ENCODE peak calls at places on chromosomes 13 and 19, in nine cellular contexts. G is amygdala; C is activated T-cell treated with anti-CD3 and anti-CD28 coated beads, Interleukin-2, amount 50 U/mL, for 72 hours; D is stimulated activated CD8-positive, alpha-beta memory T cell treated with anti-CD3 and anti-CD28 coated beads, Interleukin-4, amount 100 ng/mL, for 4 hours; Q is NCI-H1930; Z is aorta; P is AML-193; V is colonic mucosa; A is fibroblast of mammary gland. F is an unnamed sample.
A peak's percentile ranks its signal among the peaks of the same experiment; 100 is the strongest.

GRCh38 chr19:14505488-14506239 is 9.7 kb upstream of the GIPC1 start:
- DNase-seq in D (peak; percentile 43), C (peak; percentile 89), A (peak; percentile 72), Z (peak; percentile 87), V (peak; percentile 83), P (no peak), Q (no peak), G (no peak), F (no peak)

GRCh38 chr19:6412111-6412999 is 12.3 kb downstream of the KHSRP start:
- DNase-seq in D (no peak), V (peak; percentile 73), P (no peak), C (peak; percentile 65), Z (no peak), A (no peak), G (no peak), Q (no peak), F (no peak)

GRCh38 chr13:32135655-32136054 is 104.1 kb downstream of the FRY start:
- DNase-seq in A (peak; percentile 85), G (no peak), V (no peak), Q (no peak), P (no peak), Z (no peak), C (no peak), D (no peak), F (no peak)

GRCh38 chr13:53137777-53138176 is 109.2 kb downstream of the OLFM4 start:
- DNase-seq in Z (no peak), Q (no peak), G (no peak), C (no peak), V (peak; percentile 27), D (no peak), P (no peak), A (peak; percentile 90), F (no peak)

GRCh38 chr19:993361-993830 is 6.8 kb upstream of the GRIN3B start:
- DNase-seq in C (no peak), P (no peak), Q (no peak), V (no peak), D (no peak), G (no peak), Z (no peak), A (no peak), F (no peak)

GRCh38 chr19:5016781-5017180 is 47.9 kb downstream of the KDM4B start:
- DNase-seq in C (no peak), G (no peak), A (no peak), Q (no peak), P (no peak), Z (no peak), D (no peak), V (no peak), F (no peak)

GRCh38 chr19:39599116-39599515 is 3.2 kb upstream of the LGALS13 start:
- DNase-seq in D (no peak), V (no peak), P (peak; percentile 11), Z (no peak), Q (no peak), C (peak; percentile 10), A (peak; percentile 21), G (no peak), F (no peak)

GRCh38 chr19:7605490-7606222 is 10.0 kb downstream of the CAMSAP3 start:
- DNase-seq in G (no peak), Q (no peak), V (peak; percentile 18), Z (no peak), D (no peak), A (peak; percentile 26), P (no peak), C (peak; percentile 35), F (no peak)

GRCh38 chr13:39347926-39348901 is 254.8 kb downstream of the LHFPL6 start:
- DNase-seq in G (no peak), V (no peak), Z (no peak), P (no peak), D (no peak), A (no peak), Q (no peak), C (no peak), F (no peak)

GRCh38 chr19:32662186-32662585 is 12.8 kb downstream of the ANKRD27 start:
- DNase-seq in P (peak; percentile 18), V (no peak), Z (no peak), D (no peak), G (no peak), A (peak; percentile 75), C (no peak), Q (no peak), F (no peak)

GRCh38 chr13:47665041-47665440 is 336.0 kb downstream of the SUCLA2 start:
- DNase-seq in P (no peak), G (no peak), V (no peak), C (no peak), Z (no peak), D (no peak), Q (no peak), A (no peak), F (no peak)

GRCh38 chr19:56930647-56931592 is 90.4 kb upstream of the PEG3 start:
- DNase-seq in C (no peak), A (no peak), G (no peak), P (no peak), Z (no peak), Q (peak; percentile 70), V (no peak), D (no peak), F (no peak)

GRCh38 chr19:40594251-40594650 is 6.9 kb upstream of the LTBP4 start:
- DNase-seq in C (no peak), Z (no peak), Q (no peak), V (no peak), A (no peak), D (no peak), P (no peak), G (no peak), F (no peak)

GRCh38 chr19:49638360-49638759 is 1.6 kb downstream of the RRAS start:
- DNase-seq in G (no peak), A (peak; percentile 29), Z (no peak), V (peak; percentile 42), P (no peak), Q (no peak), C (no peak), D (no peak), F (no peak)

GRCh38 chr13:41919741-41920487 is 41.0 kb downstream of the VWA8 start:
- DNase-seq in V (no peak), A (no peak), D (no peak), P (no peak), G (no peak), Z (no peak), C (no peak), Q (no peak), F (no peak)

GRCh38 chr13:110590577-110590976 is 24.8 kb upstream of the NAXD start:
- DNase-seq in D (no peak), Z (no peak), A (no peak), P (no peak), C (no peak), G (no peak), Q (no peak), V (no peak), F (no peak)

GRCh38 chr13:112158961-112159360 is 92.0 kb downstream of the SOX1 start:
- DNase-seq in C (no peak), G (no peak), Q (no peak), P (no peak), Z (peak; percentile 14), D (no peak), A (no peak), V (no peak), F (no peak)

GRCh38 chr19:14325134-14325533 is 56.1 kb upstream of the ADGRE5 start:
- DNase-seq in Z (no peak), A (no peak), V (no peak), P (no peak), G (no peak), C (no peak), Q (no peak), D (no peak), F (no peak)

GRCh38 chr13:102940770-102941169 is 94.9 kb downstream of the ERCC5 start:
- DNase-seq in G (no peak), P (no peak), Z (no peak), Q (no peak), C (no peak), V (no peak), D (no peak), A (no peak), F (no peak)

GRCh38 chr19:46386996-46387712 is 26.2 kb downstream of the CCDC8 start:
- DNase-seq in C (no peak), G (no peak), Q (no peak), P (no peak), Z (no peak), V (no peak), D (no peak), A (no peak), F (no peak)

GRCh38 chr13:25130944-25131343 is 35.0 kb downstream of the PABPC3 start:
- DNase-seq in Q (no peak), C (no peak), A (no peak), G (no peak), D (no peak), V (no peak), P (no peak), Z (no peak), F (no peak)

GRCh38 chr13:102913924-102914628 is 68.2 kb downstream of the ERCC5 start:
- DNase-seq in Z (no peak), A (peak; percentile 55), D (no peak), G (no peak), P (no peak), C (no peak), V (no peak), Q (no peak), F (no peak)

GRCh38 chr13:43264460-43264859 is 241.1 kb downstream of the DNAJC15 start:
- DNase-seq in V (no peak), P (no peak), Q (no peak), D (no peak), G (no peak), Z (no peak), C (no peak), A (no peak), F (no peak)

GRCh38 chr13:28551498-28551895 is 56.6 kb upstream of the FLT1 start:
- DNase-seq in Z (no peak), C (no peak), P (no peak), A (no peak), Q (no peak), G (no peak), D (no peak), V (no peak), F (no peak)

GRCh38 chr19:21749090-21749489 is 18.3 kb downstream of the ZNF100 start:
- DNase-seq in D (no peak), Q (no peak), P (no peak), Z (no peak), V (no peak), G (no peak), A (peak; percentile 27), C (peak; percentile 3), F (no peak)

GRCh38 chr19:36121486-36122124 is 6.3 kb downstream of the TBCB start:
- DNase-seq in A (no peak), C (no peak), G (no peak), P (no peak), Z (no peak), D (no peak), V (no peak), Q (no peak), F (no peak)

GRCh38 chr19:34393629-34394028 is 10.6 kb upstream of the PDCD2L start:
- DNase-seq in Z (no peak), A (no peak), G (no peak), V (no peak), P (no peak), Q (no peak), C (no peak), D (no peak), F (no peak)

GRCh38 chr13:51249767-51250741 is 27.9 kb downstream of the FAM124A start:
- DNase-seq in V (no peak), Z (no peak), G (no peak), P (peak; percentile 46), A (no peak), C (no peak), D (no peak), Q (no peak), F (no peak)

GRCh38 chr13:19864339-19865309 is 1.2 kb upstream of the ZMYM5 start:
- DNase-seq in A (peak; percentile 78), D (peak; percentile 38), Q (peak; percentile 81), Z (peak; percentile 83), G (peak; percentile 87), C (peak; percentile 75), V (peak; percentile 80), P (peak; percentile 87), F (peak; percentile 82)

GRCh38 chr13:52034616-52035226 is 10.2 kb downstream of the UTP14C start:
- DNase-seq in C (no peak), Q (peak; percentile 57), G (no peak), V (no peak), A (no peak), D (no peak), P (no peak), Z (no peak), F (no peak)

GRCh38 chr13:99299545-99300341 is 7.5 kb downstream of the GPR183 start:
- DNase-seq in A (no peak), C (no peak), D (no peak), Q (no peak), P (no peak), V (no peak), Z (no peak), G (no peak), F (no peak)